ENCODE peak calls at places on chromosomes 3 and 15, in nine cellular contexts. G is sigmoid colon, I is endodermal cell, O is fibroblast of villous mesenchyme, X is stomach, U is NT2/D1, J is BE2C, R is pancreas, H is body of pancreas. C is an unnamed sample.
A peak's percentile ranks its signal among the peaks of the same experiment; 100 is the strongest.

GRCh38 chr3:128603811-128604447 is 46.7 kb downstream of the RPN1 start:
- DNase-seq in G (no peak), I (no peak), O (no peak), X (no peak), U (no peak), J (no peak), R (no peak), H (no peak), C (no peak)

GRCh38 chr3:196502775-196503181 is 790 bp downstream of the RNF168 start:
- DNase-seq in G (peak; percentile 81), I (peak; percentile 54), O (peak; percentile 86), X (peak; percentile 46), U (no peak), J (peak; percentile 45), R (peak; percentile 38), H (peak; percentile 62), C (peak; percentile 49)

GRCh38 chr3:89260721-89261120 is 153.3 kb downstream of the EPHA3 start:
- DNase-seq in G (no peak), I (no peak), O (no peak), X (no peak), U (no peak), J (no peak), R (no peak), H (no peak), C (no peak)

GRCh38 chr3:53023072-53023823 is 22.6 kb downstream of the SFMBT1 start:
- DNase-seq in G (no peak), I (no peak), O (peak; percentile 17), X (no peak), U (no peak), J (peak; percentile 12), R (no peak), H (no peak), C (no peak)

GRCh38 chr3:110562621-110563020 is 509.0 kb upstream of the NECTIN3 start:
- DNase-seq in G (no peak), I (no peak), O (no peak), X (no peak), U (no peak), J (no peak), R (no peak), H (no peak), C (no peak)

GRCh38 chr15:67091966-67092677 is 26.7 kb downstream of the SMAD3 start:
- DNase-seq in G (no peak), I (peak; percentile 69), O (no peak), X (no peak), U (no peak), J (no peak), R (no peak), H (no peak), C (no peak)

GRCh38 chr3:126467611-126467955 is 8.1 kb downstream of the ZXDC start:
- DNase-seq in G (peak; percentile 15), I (peak; percentile 20), O (no peak), X (no peak), U (no peak), J (no peak), R (no peak), H (no peak), C (no peak)

GRCh38 chr15:85412956-85413854 is 32.8 kb downstream of the AKAP13 start:
- DNase-seq in G (peak; percentile 85), I (peak; percentile 67), O (peak; percentile 91), X (peak; percentile 65), U (no peak), J (no peak), R (no peak), H (peak; percentile 54), C (peak; percentile 21)

GRCh38 chr3:130761730-130762311 is 15.2 kb upstream of the PIK3R4 start:
- DNase-seq in G (no peak), I (no peak), O (no peak), X (no peak), U (no peak), J (no peak), R (no peak), H (no peak), C (no peak)

GRCh38 chr15:42577514-42578031 is 2.2 kb downstream of the STARD9 start:
- DNase-seq in G (no peak), I (peak; percentile 60), O (peak; percentile 28), X (no peak), U (no peak), J (no peak), R (no peak), H (no peak), C (no peak)

GRCh38 chr3:48756640-48757039 is 39.6 kb upstream of the IP6K2 start:
- DNase-seq in G (no peak), I (no peak), O (no peak), X (no peak), U (no peak), J (no peak), R (no peak), H (no peak), C (no peak)

GRCh38 chr3:108060331-108060730 is 30.5 kb downstream of the CD47 start:
- DNase-seq in G (no peak), I (no peak), O (peak; percentile 65), X (no peak), U (no peak), J (no peak), R (no peak), H (no peak), C (no peak)

GRCh38 chr3:4825572-4826236 is 153.5 kb upstream of the BHLHE40 start:
- DNase-seq in G (no peak), I (peak; percentile 59), O (no peak), X (peak; percentile 60), U (no peak), J (no peak), R (peak; percentile 33), H (peak; percentile 52), C (no peak)

GRCh38 chr15:83015361-83015760 is 3.9 kb upstream of the C15orf40 start:
- DNase-seq in G (no peak), I (no peak), O (no peak), X (no peak), U (no peak), J (no peak), R (no peak), H (no peak), C (no peak)

GRCh38 chr3:139122612-139123011 is 77.9 kb upstream of the PRR23C start:
- DNase-seq in G (no peak), I (no peak), O (no peak), X (no peak), U (no peak), J (no peak), R (no peak), H (no peak), C (no peak)

GRCh38 chr3:8325306-8325705 is 176.3 kb upstream of the LMCD1 start:
- DNase-seq in G (no peak), I (no peak), O (no peak), X (no peak), U (no peak), J (no peak), R (no peak), H (no peak), C (no peak)

GRCh38 chr15:90038639-90039095 is 37.5 kb downstream of the ZNF710 start:
- DNase-seq in G (peak; percentile 12), I (no peak), O (no peak), X (no peak), U (no peak), J (no peak), R (no peak), H (no peak), C (no peak)

GRCh38 chr3:148175215-148175614 is 522.5 kb upstream of the AGTR1 start:
- DNase-seq in G (no peak), I (no peak), O (peak; percentile 2), X (no peak), U (no peak), J (no peak), R (no peak), H (no peak), C (no peak)

DNA sequence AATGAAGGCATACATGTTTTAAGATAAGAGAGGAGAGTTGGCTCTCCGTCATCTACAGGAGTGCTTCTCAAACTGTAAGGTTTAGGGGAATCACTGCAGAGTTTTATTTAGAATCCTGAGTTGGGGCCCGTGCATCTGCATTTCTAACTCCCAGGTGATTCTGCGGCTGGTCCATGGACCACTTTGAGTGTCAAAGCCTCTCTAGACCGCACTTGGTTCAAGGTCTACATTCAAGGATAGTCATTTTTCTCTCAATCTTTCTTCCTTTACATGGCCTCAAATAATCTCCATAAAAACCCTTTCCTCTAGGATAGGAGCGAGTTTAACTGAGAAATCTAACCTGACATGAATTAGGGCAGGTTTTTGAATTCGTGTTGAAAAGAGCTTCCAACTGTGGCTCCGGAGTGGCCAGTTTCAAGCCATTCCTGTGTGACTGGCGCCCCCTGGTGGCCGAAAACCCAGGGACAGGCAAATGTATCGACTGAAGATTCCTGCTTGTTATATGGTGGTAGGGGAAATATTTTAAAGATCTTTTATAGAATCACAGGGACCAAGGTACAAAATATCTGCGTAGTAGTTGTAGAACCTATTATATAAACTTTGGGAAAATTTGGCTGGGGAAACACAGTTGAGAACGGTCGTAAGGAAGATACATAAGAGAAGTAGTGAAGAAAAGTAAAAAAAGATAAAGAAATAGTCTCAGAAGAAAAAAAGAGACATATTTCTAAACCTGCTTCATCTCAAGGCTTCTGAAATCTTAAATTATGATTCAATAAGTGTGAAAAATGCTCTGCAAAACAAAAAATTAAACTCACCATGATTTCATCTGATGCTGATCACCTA is 11.9 kb downstream of the GABRR3 start:
- DNase-seq in G (peak; percentile 92), I (peak; percentile 98), O (peak; percentile 82), X (peak; percentile 94), U (peak; percentile 70), J (peak; percentile 93), R (peak; percentile 66), H (peak; percentile 94), C (peak; percentile 80)
- H3K4me3 ChIP-seq in G (no peak overlapping the region), I (no peak overlapping the region), O (no peak overlapping the region), X (no peak overlapping the region), U (no peak overlapping the region), J (no peak overlapping the region), R (no peak overlapping the region), H (no peak overlapping the region), C (no peak overlapping the region)

GRCh38 chr15:98728107-98728810 is 79.9 kb downstream of the IGF1R start:
- DNase-seq in G (no peak), I (peak; percentile 66), O (no peak), X (no peak), U (no peak), J (no peak), R (no peak), H (no peak), C (no peak)
- H3K4me3 ChIP-seq in G (no peak overlapping the region), I (no peak overlapping the region), O (no peak overlapping the region), X (no peak overlapping the region), U (no peak overlapping the region), J (peak overlapping the region; percentile 14), R (no peak overlapping the region), H (no peak overlapping the region), C (no peak overlapping the region)

DNA sequence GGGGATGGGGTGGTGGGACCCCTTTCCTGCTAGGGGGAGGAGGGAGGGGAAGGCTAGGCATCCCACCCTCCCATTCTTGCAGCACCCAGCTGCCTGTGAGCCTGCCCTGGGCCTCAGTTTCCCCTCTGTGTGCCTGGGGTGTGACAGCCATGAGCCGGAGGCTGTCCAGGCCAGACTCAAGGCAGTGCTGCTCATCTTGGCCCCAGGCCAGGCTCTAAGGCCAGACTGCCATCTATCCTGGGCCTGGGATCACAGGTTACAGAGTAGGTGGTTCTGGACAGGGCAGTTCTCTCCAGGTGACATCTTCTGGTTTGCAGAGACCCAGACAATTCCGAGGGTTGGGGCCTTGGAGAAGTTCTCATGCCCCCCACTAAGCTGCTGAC is 3.3 kb upstream of the VILL start:
- DNase-seq in G (peak; percentile 46), I (no peak), O (no peak), X (no peak), U (no peak), J (no peak), R (peak; percentile 44), H (peak; percentile 67), C (no peak)
- H3K4me3 ChIP-seq in G (no peak overlapping the region), I (no peak overlapping the region), O (no peak overlapping the region), X (peak overlapping the region; percentile 19), U (no peak overlapping the region), J (no peak overlapping the region), R (no peak overlapping the region), H (no peak overlapping the region), C (no peak overlapping the region)

GRCh38 chr3:186258968-186259367 is 103.1 kb downstream of the DGKG start:
- DNase-seq in G (no peak), I (no peak), O (no peak), X (no peak), U (peak; percentile 44), J (peak; percentile 67), R (no peak), H (no peak), C (no peak)
- H3K4me3 ChIP-seq in G (no peak overlapping the region), I (no peak overlapping the region), O (no peak overlapping the region), X (no peak overlapping the region), U (peak overlapping the region; percentile 12), J (peak overlapping the region; percentile 54), R (no peak overlapping the region), H (no peak overlapping the region), C (no peak overlapping the region)

C was measured in naive thymus-derived CD4-positive, alpha-beta T cell.